ENCODE peak calls at places on chromosome 16, in nine cellular contexts. A, V, F, B, O, D, T, S and C are unnamed samples.
A peak's percentile ranks its signal among the peaks of the same experiment; 100 is the strongest.

GRCh38 chr16:77961811-77962210 is 60.5 kb upstream of the CLEC3A start:
- DNase-seq in A (no peak), V (no peak), F (no peak), B (no peak), O (no peak), D (no peak), T (no peak), S (no peak), C (no peak)

GRCh38 chr16:17497648-17498047 is 26.9 kb upstream of the XYLT1 start:
- DNase-seq in A (no peak), V (no peak), F (no peak), B (no peak), O (no peak), D (no peak), T (no peak), S (no peak), C (no peak)

GRCh38 chr16:22326771-22327445 is 29.7 kb downstream of the POLR3E start:
- DNase-seq in A (no peak), V (no peak), F (no peak), B (no peak), O (no peak), D (no peak), T (no peak), S (no peak), C (no peak)

GRCh38 chr16:66471264-66471663 is 44.2 kb downstream of the BEAN1 start:
- DNase-seq in A (no peak), V (no peak), F (no peak), B (no peak), O (no peak), D (no peak), T (no peak), S (no peak), C (no peak)

GRCh38 chr16:22890976-22891375 is 77.0 kb downstream of the HS3ST2 start:
- DNase-seq in A (no peak), V (no peak), F (no peak), B (no peak), O (peak; percentile 32), D (no peak), T (no peak), S (no peak), C (no peak)

GRCh38 chr16:84044108-84044488 is 1.5 kb upstream of the SLC38A8 start:
- DNase-seq in A (no peak), V (peak; percentile 39), F (peak; percentile 46), B (peak; percentile 5), O (peak; percentile 42), D (no peak), T (peak; percentile 29), S (no peak), C (peak; percentile 73)

GRCh38 chr16:57893559-57894389 is 77.2 kb downstream of the CNGB1 start:
- DNase-seq in A (no peak), V (no peak), F (peak; percentile 34), B (peak; percentile 66), O (peak; percentile 85), D (no peak), T (peak; percentile 41), S (no peak), C (peak; percentile 99)

GRCh38 chr16:52538511-52538910 is 8.4 kb downstream of the TOX3 start:
- DNase-seq in A (no peak), V (no peak), F (no peak), B (no peak), O (no peak), D (no peak), T (no peak), S (no peak), C (no peak)

GRCh38 chr16:74680681-74681080 is 14.0 kb upstream of the RFWD3 start:
- DNase-seq in A (no peak), V (no peak), F (no peak), B (no peak), O (no peak), D (no peak), T (no peak), S (no peak), C (no peak)

GRCh38 chr16:21302454-21302853 is 24.4 kb upstream of the CRYM start:
- DNase-seq in A (no peak), V (no peak), F (no peak), B (no peak), O (no peak), D (peak; percentile 3), T (peak; percentile 6), S (no peak), C (no peak)

GRCh38 chr16:10539256-10539655 is 41.1 kb downstream of the EMP2 start:
- DNase-seq in A (no peak), V (no peak), F (no peak), B (no peak), O (peak; percentile 49), D (peak; percentile 16), T (no peak), S (no peak), C (no peak)

GRCh38 chr16:72241930-72242329 is 70.0 kb upstream of the PMFBP1 start:
- DNase-seq in A (no peak), V (peak; percentile 70), F (peak; percentile 48), B (no peak), O (peak; percentile 56), D (peak; percentile 76), T (peak; percentile 66), S (no peak), C (peak; percentile 52)

GRCh38 chr16:9107025-9107970 is 15.9 kb downstream of the HAPSTR1 start:
- DNase-seq in A (no peak), V (no peak), F (no peak), B (no peak), O (no peak), D (no peak), T (no peak), S (no peak), C (no peak)

GRCh38 chr16:57316390-57317017 is 32.0 kb upstream of the PLLP start:
- DNase-seq in A (no peak), V (no peak), F (peak; percentile 58), B (peak; percentile 77), O (no peak), D (no peak), T (peak; percentile 90), S (no peak), C (no peak)

GRCh38 chr16:78237856-78238255 is 138.4 kb downstream of the WWOX start:
- DNase-seq in A (no peak), V (no peak), F (no peak), B (no peak), O (no peak), D (no peak), T (no peak), S (no peak), C (no peak)

GRCh38 chr16:4694664-4695451 is 1.5 kb downstream of the NUDT16L1 start:
- DNase-seq in A (no peak), V (no peak), F (no peak), B (peak; percentile 49), O (no peak), D (no peak), T (no peak), S (no peak), C (no peak)

GRCh38 chr16:88298166-88298881 is 84.4 kb upstream of the ZNF469 start:
- DNase-seq in A (no peak), V (no peak), F (no peak), B (peak; percentile 87), O (no peak), D (no peak), T (peak; percentile 37), S (no peak), C (no peak)

GRCh38 chr16:21161211-21161610 is 2.7 kb downstream of the LDAF1 start:
- DNase-seq in A (no peak), V (no peak), F (no peak), B (no peak), O (no peak), D (no peak), T (no peak), S (no peak), C (no peak)

GRCh38 chr16:54591816-54592246 is 305.2 kb upstream of the IRX3 start:
- DNase-seq in A (no peak), V (no peak), F (no peak), B (no peak), O (no peak), D (no peak), T (no peak), S (no peak), C (no peak)